ENCODE peak calls at places on chromosomes 1 and 21, in seven cellular contexts. One of them, this sample, is unnamed.

GRCh38 chr1:63929106-63929478 is 155.3 kb downstream of the ROR1 start:
- DNase-seq in neuronal stem cell: no peak
- DNase-seq in IMR-90: no peak
- DNase-seq in H1: no peak
- DNase-seq in mesendoderm: no peak
- DNase-seq in H9: no peak
- DNase-seq in trophoblast cell: no peak
- DNase-seq in this sample: peak; percentile 16

GRCh38 chr1:190205713-190206112 is 272.0 kb downstream of the BRINP3 start:
- DNase-seq in H1: no peak
- DNase-seq in mesendoderm: no peak
- DNase-seq in neuronal stem cell: no peak
- DNase-seq in H9: no peak
- DNase-seq in trophoblast cell: peak; percentile 41
- DNase-seq in IMR-90: peak; percentile 77
- DNase-seq in this sample: no peak

GRCh38 chr1:76861149-76861548 is 6.1 kb upstream of the ST6GALNAC5 start:
- DNase-seq in mesendoderm: no peak
- DNase-seq in H9: no peak
- DNase-seq in IMR-90: no peak
- DNase-seq in neuronal stem cell: no peak
- DNase-seq in H1: no peak
- DNase-seq in trophoblast cell: no peak
- DNase-seq in this sample: no peak

GRCh38 chr1:192003295-192004083 is 154.8 kb upstream of the RGS18 start:
- DNase-seq in H9: no peak
- DNase-seq in mesendoderm: no peak
- DNase-seq in IMR-90: no peak
- DNase-seq in trophoblast cell: no peak
- DNase-seq in H1: no peak
- DNase-seq in neuronal stem cell: no peak
- DNase-seq in this sample: no peak

GRCh38 chr1:160221089-160221488 is 15.9 kb downstream of the PEA15 start:
- DNase-seq in H9: no peak
- DNase-seq in trophoblast cell: no peak
- DNase-seq in neuronal stem cell: no peak
- DNase-seq in IMR-90: no peak
- DNase-seq in H1: no peak
- DNase-seq in mesendoderm: no peak
- DNase-seq in this sample: peak; percentile 17

GRCh38 chr1:236075848-236076247 is 11.0 kb upstream of the NID1 start:
- DNase-seq in trophoblast cell: no peak
- DNase-seq in neuronal stem cell: no peak
- DNase-seq in mesendoderm: no peak
- DNase-seq in H9: no peak
- DNase-seq in IMR-90: no peak
- DNase-seq in H1: no peak
- DNase-seq in this sample: no peak

GRCh38 chr1:226981386-226981817 is 41.3 kb downstream of the COQ8A start:
- DNase-seq in trophoblast cell: no peak
- DNase-seq in H1: no peak
- DNase-seq in H9: no peak
- DNase-seq in neuronal stem cell: no peak
- DNase-seq in mesendoderm: no peak
- DNase-seq in IMR-90: no peak
- DNase-seq in this sample: no peak

GRCh38 chr1:12773438-12773837 is at the start of gene PRAMEF12:
- DNase-seq in H9: no peak
- DNase-seq in H1: no peak
- DNase-seq in neuronal stem cell: no peak
- DNase-seq in IMR-90: no peak
- DNase-seq in trophoblast cell: no peak
- DNase-seq in mesendoderm: no peak
- DNase-seq in this sample: no peak

GRCh38 chr1:1298861-1299685 is 8.7 kb downstream of the ACAP3 start:
- DNase-seq in H9: peak; percentile 87
- DNase-seq in trophoblast cell: no peak
- DNase-seq in neuronal stem cell: no peak
- DNase-seq in IMR-90: no peak
- DNase-seq in mesendoderm: peak; percentile 80
- DNase-seq in H1: peak; percentile 87
- DNase-seq in this sample: peak; percentile 29

GRCh38 chr21:43758811-43759210 is 17.3 kb downstream of the CSTB start:
- DNase-seq in H9: no peak
- DNase-seq in trophoblast cell: no peak
- DNase-seq in H1: no peak
- DNase-seq in IMR-90: no peak
- DNase-seq in mesendoderm: no peak
- DNase-seq in neuronal stem cell: no peak
- DNase-seq in this sample: no peak

GRCh38 chr1:9792156-9793042 is 31.4 kb downstream of the CLSTN1 start:
- DNase-seq in IMR-90: peak; percentile 36
- DNase-seq in neuronal stem cell: no peak
- DNase-seq in H9: peak; percentile 82
- DNase-seq in trophoblast cell: no peak
- DNase-seq in mesendoderm: peak; percentile 83
- DNase-seq in H1: peak; percentile 72
- DNase-seq in this sample: no peak

GRCh38 chr1:234607091-234608025 is 2.6 kb downstream of the IRF2BP2 start:
- DNase-seq in IMR-90: no peak
- DNase-seq in mesendoderm: peak; percentile 75
- DNase-seq in H1: no peak
- DNase-seq in trophoblast cell: peak; percentile 38
- DNase-seq in H9: no peak
- DNase-seq in neuronal stem cell: peak; percentile 64
- DNase-seq in this sample: peak; percentile 77

GRCh38 chr1:207698822-207699483 is 52.9 kb upstream of the CD46 start:
- DNase-seq in mesendoderm: peak; percentile 86
- DNase-seq in H1: peak; percentile 81
- DNase-seq in H9: peak; percentile 74
- DNase-seq in IMR-90: peak; percentile 56
- DNase-seq in trophoblast cell: peak; percentile 87
- DNase-seq in neuronal stem cell: peak; percentile 24
- DNase-seq in this sample: peak; percentile 70

GRCh38 chr1:27689423-27690173 is 17.6 kb upstream of the IFI6 start:
- DNase-seq in mesendoderm: no peak
- DNase-seq in trophoblast cell: peak; percentile 46
- DNase-seq in H1: no peak
- DNase-seq in IMR-90: peak; percentile 57
- DNase-seq in neuronal stem cell: no peak
- DNase-seq in H9: no peak
- DNase-seq in this sample: peak; percentile 86

GRCh38 chr1:63731117-63732043 is 42.4 kb upstream of the ROR1 start:
- DNase-seq in trophoblast cell: peak; percentile 24
- DNase-seq in mesendoderm: peak; percentile 86
- DNase-seq in H1: no peak
- DNase-seq in IMR-90: peak; percentile 96
- DNase-seq in H9: no peak
- DNase-seq in neuronal stem cell: no peak
- DNase-seq in this sample: peak; percentile 98

GRCh38 chr1:150121236-150121862 is 28.4 kb upstream of the PLEKHO1 start:
- DNase-seq in H9: no peak
- DNase-seq in trophoblast cell: no peak
- DNase-seq in H1: no peak
- DNase-seq in neuronal stem cell: no peak
- DNase-seq in IMR-90: peak; percentile 43
- DNase-seq in mesendoderm: no peak
- DNase-seq in this sample: peak; percentile 7

GRCh38 chr1:101119289-101119688 is 93.7 kb upstream of the DPH5 start:
- DNase-seq in IMR-90: no peak
- DNase-seq in trophoblast cell: no peak
- DNase-seq in mesendoderm: no peak
- DNase-seq in H9: no peak
- DNase-seq in H1: no peak
- DNase-seq in neuronal stem cell: no peak
- DNase-seq in this sample: no peak

GRCh38 chr1:65581120-65581519 is 160.7 kb downstream of the LEPR start:
- DNase-seq in neuronal stem cell: no peak
- DNase-seq in trophoblast cell: no peak
- DNase-seq in H1: no peak
- DNase-seq in H9: no peak
- DNase-seq in mesendoderm: peak; percentile 24
- DNase-seq in IMR-90: no peak
- DNase-seq in this sample: peak; percentile 22

GRCh38 chr1:150364231-150365003 is 470 bp downstream of the RPRD2 start:
- DNase-seq in H9: peak; percentile 64
- DNase-seq in neuronal stem cell: peak; percentile 81
- DNase-seq in H1: peak; percentile 78
- DNase-seq in IMR-90: peak; percentile 66
- DNase-seq in trophoblast cell: peak; percentile 71
- DNase-seq in mesendoderm: peak; percentile 90
- DNase-seq in this sample: peak; percentile 91

GRCh38 chr1:38815903-38816627 is 43.5 kb downstream of the RRAGC start:
- DNase-seq in H1: no peak
- DNase-seq in IMR-90: no peak
- DNase-seq in neuronal stem cell: no peak
- DNase-seq in mesendoderm: no peak
- DNase-seq in trophoblast cell: no peak
- DNase-seq in H9: peak; percentile 39
- DNase-seq in this sample: no peak

GRCh38 chr21:18384771-18385170 is 18.8 kb downstream of the TMPRSS15 start:
- DNase-seq in IMR-90: no peak
- DNase-seq in H1: no peak
- DNase-seq in neuronal stem cell: no peak
- DNase-seq in mesendoderm: peak; percentile 42
- DNase-seq in H9: no peak
- DNase-seq in trophoblast cell: peak; percentile 38
- DNase-seq in this sample: peak; percentile 30

GRCh38 chr1:239237912-239238311 is 148.5 kb upstream of the CHRM3 start:
- DNase-seq in H1: peak; percentile 52
- DNase-seq in neuronal stem cell: no peak
- DNase-seq in IMR-90: no peak
- DNase-seq in mesendoderm: peak; percentile 34
- DNase-seq in trophoblast cell: no peak
- DNase-seq in H9: peak; percentile 58
- DNase-seq in this sample: no peak

GRCh38 chr1:225700889-225701465 is 48.1 kb upstream of the ENAH start:
- DNase-seq in H1: no peak
- DNase-seq in IMR-90: peak; percentile 41
- DNase-seq in H9: no peak
- DNase-seq in trophoblast cell: no peak
- DNase-seq in neuronal stem cell: no peak
- DNase-seq in mesendoderm: no peak
- DNase-seq in this sample: peak; percentile 28

GRCh38 chr1:53470155-53470554 is 11.0 kb downstream of the DMRTB1 start:
- DNase-seq in IMR-90: peak; percentile 58
- DNase-seq in neuronal stem cell: peak; percentile 87
- DNase-seq in H9: peak; percentile 98
- DNase-seq in H1: peak; percentile 99
- DNase-seq in mesendoderm: peak; percentile 97
- DNase-seq in trophoblast cell: peak; percentile 70
- DNase-seq in this sample: peak; percentile 81

GRCh38 chr1:152756872-152757271 is 953 bp upstream of the KPRP start:
- DNase-seq in neuronal stem cell: no peak
- DNase-seq in IMR-90: no peak
- DNase-seq in trophoblast cell: no peak
- DNase-seq in mesendoderm: no peak
- DNase-seq in H1: no peak
- DNase-seq in H9: no peak
- DNase-seq in this sample: no peak

GRCh38 chr1:245132771-245133170 is 22.0 kb upstream of the KIF26B start:
- DNase-seq in mesendoderm: no peak
- DNase-seq in H1: no peak
- DNase-seq in H9: no peak
- DNase-seq in IMR-90: no peak
- DNase-seq in neuronal stem cell: no peak
- DNase-seq in trophoblast cell: no peak
- DNase-seq in this sample: no peak

DNA sequence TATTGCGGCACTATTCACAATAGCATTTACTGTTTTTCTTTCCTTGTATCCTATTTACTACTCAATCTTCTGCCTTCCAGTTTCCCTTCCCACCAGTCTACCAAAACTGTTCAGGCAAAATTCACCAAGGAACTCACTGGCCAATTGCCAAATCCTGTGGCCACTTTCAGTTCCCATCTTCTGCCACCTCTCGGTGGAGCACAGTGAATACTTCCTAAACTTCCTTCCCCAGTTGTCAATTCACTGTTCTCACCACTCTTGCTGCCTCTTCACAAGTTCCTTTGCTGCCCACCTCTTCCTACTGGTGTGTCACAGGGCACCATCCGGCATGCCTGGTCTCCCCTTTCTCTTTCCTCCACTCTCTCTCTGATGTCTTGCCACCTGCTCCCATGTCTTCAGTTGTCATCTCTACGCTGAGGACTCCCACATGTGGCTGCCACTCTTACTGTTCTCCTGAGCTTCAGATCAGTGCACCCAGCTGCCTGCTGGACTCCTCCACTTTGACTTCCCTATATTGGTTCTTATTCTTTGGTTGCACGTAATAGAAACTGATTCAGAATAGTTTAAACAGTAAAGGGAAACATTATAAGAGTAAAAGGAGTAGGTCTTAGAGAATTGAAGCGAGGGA is 114.4 kb downstream of the PIK3R3 start:
- DNase-seq in neuronal stem cell: no peak
- DNase-seq in IMR-90: no peak
- DNase-seq in H1: no peak
- DNase-seq in mesendoderm: no peak
- DNase-seq in H9: no peak
- DNase-seq in trophoblast cell: peak; percentile 7
- DNase-seq in this sample: no peak
- H3K4ac ChIP-seq in neuronal stem cell: no peak overlapping the region
- H3K4ac ChIP-seq in IMR-90: no peak overlapping the region
- H3K4ac ChIP-seq in H1: no peak overlapping the region
- H3K4ac ChIP-seq in mesendoderm: no peak overlapping the region
- H3K4ac ChIP-seq in H9: no peak overlapping the region
- H3K4ac ChIP-seq in trophoblast cell: no peak overlapping the region
- H3K4ac ChIP-seq in this sample: no peak overlapping the region

GRCh38 chr1:22702671-22703070 is 8.0 kb upstream of the EPHB2 start:
- DNase-seq in mesendoderm: no peak
- DNase-seq in H1: no peak
- DNase-seq in H9: no peak
- DNase-seq in neuronal stem cell: no peak
- DNase-seq in trophoblast cell: no peak
- DNase-seq in IMR-90: peak; percentile 13
- DNase-seq in this sample: no peak
- H3K4ac ChIP-seq in mesendoderm: no peak overlapping the region
- H3K4ac ChIP-seq in H1: no peak overlapping the region
- H3K4ac ChIP-seq in H9: no peak overlapping the region
- H3K4ac ChIP-seq in neuronal stem cell: no peak overlapping the region
- H3K4ac ChIP-seq in trophoblast cell: no peak overlapping the region
- H3K4ac ChIP-seq in IMR-90: no peak overlapping the region
- H3K4ac ChIP-seq in this sample: no peak overlapping the region

DNA sequence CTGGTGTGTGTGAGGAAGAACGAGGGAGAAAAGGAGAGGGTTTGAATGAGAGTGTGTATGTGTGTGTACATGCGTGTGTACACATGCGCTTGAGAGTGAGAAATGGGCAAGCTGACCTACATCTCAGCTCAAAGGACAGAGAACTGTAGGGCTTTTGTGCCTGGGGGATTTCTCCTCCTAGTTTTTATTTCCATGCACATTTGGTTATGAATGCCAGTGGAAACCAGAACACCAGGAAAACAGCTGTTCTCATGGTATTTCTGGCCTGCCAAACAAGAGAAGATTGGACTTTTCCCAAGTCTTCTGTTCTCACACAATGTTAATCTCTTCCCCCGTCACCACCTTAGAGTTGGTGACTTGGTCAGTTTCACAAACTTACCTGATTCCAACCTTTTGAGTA is 45.2 kb downstream of the SLC44A3 start:
- DNase-seq in mesendoderm: no peak
- DNase-seq in trophoblast cell: peak; percentile 23
- DNase-seq in neuronal stem cell: no peak
- DNase-seq in H9: no peak
- DNase-seq in IMR-90: peak; percentile 65
- DNase-seq in H1: no peak
- DNase-seq in this sample: peak; percentile 85
- H3K4ac ChIP-seq in mesendoderm: no peak overlapping the region
- H3K4ac ChIP-seq in trophoblast cell: peak overlapping the region; percentile 10
- H3K4ac ChIP-seq in neuronal stem cell: no peak overlapping the region
- H3K4ac ChIP-seq in H9: no peak overlapping the region
- H3K4ac ChIP-seq in IMR-90: peak overlapping the region; percentile 97
- H3K4ac ChIP-seq in H1: no peak overlapping the region
- H3K4ac ChIP-seq in this sample: peak overlapping the region; percentile 13

GRCh38 chr21:31107151-31107785 is 69.0 kb upstream of the KRTAP19-8 start:
- DNase-seq in mesendoderm: no peak
- DNase-seq in IMR-90: peak; percentile 25
- DNase-seq in neuronal stem cell: no peak
- DNase-seq in H1: no peak
- DNase-seq in trophoblast cell: peak; percentile 73
- DNase-seq in H9: no peak
- DNase-seq in this sample: peak; percentile 61
- H3K4ac ChIP-seq in mesendoderm: no peak overlapping the region
- H3K4ac ChIP-seq in IMR-90: peak overlapping the region; percentile 40
- H3K4ac ChIP-seq in neuronal stem cell: no peak overlapping the region
- H3K4ac ChIP-seq in H1: no peak overlapping the region
- H3K4ac ChIP-seq in trophoblast cell: no peak overlapping the region
- H3K4ac ChIP-seq in H9: no peak overlapping the region
- H3K4ac ChIP-seq in this sample: peak overlapping the region; percentile 73

This sample was measured in mesenchymal stem cell.